ENCODE peak calls at places on chromosomes 16 and 17, in seven cellular contexts. Q is CD14-positive monocyte, L is HFFc6, U is nephron progenitor cell, A is thoracic aorta, X is lower leg skin, H is endothelial cell. N is an unnamed sample.

GRCh38 chr17:44222112-44222869 is 2.8 kb upstream of the UBTF start:
- DNase-seq in Q (no peak), L (peak), U (peak), A (no peak), X (peak), H (peak), N (no peak)

GRCh38 chr16:31134625-31135534 is 647 bp downstream of the PRSS8 start:
- DNase-seq in Q (no peak), L (no peak), U (peak), A (no peak), X (no peak), H (no peak), N (no peak)

GRCh38 chr17:44400226-44400847 is 10.9 kb upstream of the ITGA2B start:
- DNase-seq in Q (no peak), L (peak), U (no peak), A (no peak), X (no peak), H (no peak), N (no peak)

GRCh38 chr16:57480754-57481230 is 5.5 kb downstream of the DOK4 start:
- DNase-seq in Q (no peak), L (no peak), U (no peak), A (no peak), X (no peak), H (no peak), N (no peak)

GRCh38 chr17:63626551-63627228 is 4.5 kb downstream of the MAP3K3 start:
- DNase-seq in Q (no peak), L (no peak), U (no peak), A (no peak), X (no peak), H (no peak), N (no peak)

GRCh38 chr16:28610595-28611270 is 889 bp upstream of the SULT1A1 start:
- DNase-seq in Q (no peak), L (no peak), U (no peak), A (no peak), X (no peak), H (no peak), N (no peak)

GRCh38 chr17:59513934-59514841 is 51.2 kb upstream of the DHX40 start:
- DNase-seq in Q (peak), L (no peak), U (no peak), A (no peak), X (peak), H (no peak), N (no peak)

GRCh38 chr17:56174421-56174820 is 21.1 kb downstream of the ANKFN1 start:
- DNase-seq in Q (no peak), L (no peak), U (no peak), A (no peak), X (no peak), H (no peak), N (no peak)

GRCh38 chr17:67575325-67575724 is 142.4 kb upstream of the NOL11 start:
- DNase-seq in Q (no peak), L (no peak), U (peak), A (no peak), X (no peak), H (no peak), N (peak)

GRCh38 chr17:63450551-63450950 is 4.4 kb upstream of the CYB561 start:
- DNase-seq in Q (no peak), L (peak), U (peak), A (no peak), X (no peak), H (no peak), N (no peak)

GRCh38 chr16:50021509-50021908 is 3.5 kb upstream of the CNEP1R1 start:
- DNase-seq in Q (no peak), L (peak), U (no peak), A (no peak), X (no peak), H (no peak), N (no peak)
- TF ChIP-seq CTCF in Q (no peak), L (no peak), U (no peak), A (no peak), X (no peak), H (no peak), N (peak)

GRCh38 chr16:84116720-84117481 is at the start of gene MBTPS1:
- DNase-seq in Q (peak), L (peak), U (peak), A (peak), X (peak), H (peak), N (peak)
- TF ChIP-seq CTCF in Q (no peak), L (no peak), U (no peak), A (no peak), X (no peak), H (no peak), N (no peak)

DNA sequence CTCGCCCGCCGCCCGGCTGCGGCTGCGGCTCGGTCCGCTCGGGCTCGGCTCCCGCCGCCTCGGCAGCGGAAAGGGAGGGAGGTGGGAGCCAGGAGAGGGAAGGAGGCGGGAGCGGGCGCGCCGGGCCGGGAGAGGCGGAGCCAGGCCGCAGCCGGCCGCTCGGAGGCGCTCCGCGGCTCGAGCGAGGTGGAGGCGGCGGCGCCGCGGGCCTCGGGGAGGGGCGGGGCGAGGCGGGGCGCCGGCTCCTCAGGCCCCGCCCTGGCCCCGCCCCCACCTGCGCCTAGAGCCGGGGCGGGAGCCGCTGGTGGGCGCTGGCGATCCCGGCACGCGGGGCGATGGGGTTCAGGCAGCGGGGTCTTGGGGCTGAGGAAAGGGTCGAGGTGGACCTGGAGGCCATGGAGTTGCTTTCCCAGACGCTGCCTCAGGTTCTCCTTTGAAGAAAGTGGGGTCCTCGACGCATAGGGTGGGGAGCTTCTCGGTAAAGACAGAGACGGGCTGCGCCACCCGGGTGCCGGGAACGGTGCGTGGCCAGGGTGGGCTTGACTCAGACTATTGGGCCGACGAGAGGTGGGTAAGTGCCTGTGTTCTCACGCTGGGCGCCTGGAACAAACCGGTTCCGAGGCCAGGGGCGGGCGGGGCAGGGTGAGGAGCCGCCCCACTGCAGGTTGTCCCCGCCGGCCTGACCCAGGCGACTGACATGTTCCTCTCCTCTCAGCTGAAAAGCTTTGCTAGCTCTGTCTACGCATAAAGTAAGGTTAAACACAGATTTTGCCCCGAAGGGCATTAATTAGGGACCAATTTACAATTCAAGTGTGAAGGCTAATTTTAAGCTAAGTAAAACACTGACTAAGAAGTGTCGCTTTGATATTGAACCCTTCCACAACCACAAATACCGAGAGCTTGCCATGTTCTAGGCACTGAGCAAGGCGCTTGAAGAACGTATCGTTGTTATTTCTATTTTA is at the start of gene CMTM4:
- DNase-seq in Q (peak), L (peak), U (peak), A (peak), X (peak), H (peak), N (peak)
- TF ChIP-seq CTCF in Q (no peak), L (peak), U (no peak), A (no peak), X (no peak), H (no peak), N (peak)

GRCh38 chr17:32508926-32509325 is 22.1 kb downstream of the CDK5R1 start:
- DNase-seq in Q (no peak), L (no peak), U (no peak), A (no peak), X (no peak), H (no peak), N (no peak)

GRCh38 chr17:32513579-32513978 is 26.8 kb downstream of the CDK5R1 start:
- DNase-seq in Q (no peak), L (no peak), U (no peak), A (no peak), X (no peak), H (no peak), N (no peak)

GRCh38 chr17:32515677-32516383 is 29.0 kb downstream of the CDK5R1 start:
- DNase-seq in Q (no peak), L (no peak), U (no peak), A (no peak), X (no peak), H (no peak), N (no peak)

GRCh38 chr17:32514587-32514986 is 27.8 kb downstream of the CDK5R1 start:
- DNase-seq in Q (no peak), L (no peak), U (no peak), A (no peak), X (no peak), H (no peak), N (no peak)

DNA sequence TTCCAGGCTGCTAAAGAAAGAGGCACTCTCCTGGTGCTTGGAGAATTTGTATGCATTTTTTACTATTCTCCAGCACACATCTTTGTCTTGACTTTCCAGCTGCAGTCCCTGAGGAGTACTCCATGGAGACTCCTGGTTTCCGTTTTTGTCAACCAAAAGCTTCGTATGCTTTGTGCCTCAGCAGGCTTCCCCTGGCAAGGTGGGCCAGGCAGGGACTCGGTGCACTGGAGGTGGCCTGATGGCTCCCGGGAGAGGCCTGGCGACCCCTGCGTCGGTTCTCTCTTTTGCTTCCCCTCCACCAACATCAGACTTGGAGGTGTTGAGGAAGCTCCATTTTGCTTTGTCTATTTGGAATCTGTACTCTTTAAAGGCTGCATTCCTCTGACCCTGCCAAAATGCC is 23.7 kb downstream of the CDK5R1 start:
- DNase-seq in Q (no peak), L (no peak), U (no peak), A (no peak), X (no peak), H (no peak), N (no peak)
- TF ChIP-seq CTCF in Q (no peak), L (no peak), U (no peak), A (no peak), X (no peak), H (no peak), N (no peak)

DNA sequence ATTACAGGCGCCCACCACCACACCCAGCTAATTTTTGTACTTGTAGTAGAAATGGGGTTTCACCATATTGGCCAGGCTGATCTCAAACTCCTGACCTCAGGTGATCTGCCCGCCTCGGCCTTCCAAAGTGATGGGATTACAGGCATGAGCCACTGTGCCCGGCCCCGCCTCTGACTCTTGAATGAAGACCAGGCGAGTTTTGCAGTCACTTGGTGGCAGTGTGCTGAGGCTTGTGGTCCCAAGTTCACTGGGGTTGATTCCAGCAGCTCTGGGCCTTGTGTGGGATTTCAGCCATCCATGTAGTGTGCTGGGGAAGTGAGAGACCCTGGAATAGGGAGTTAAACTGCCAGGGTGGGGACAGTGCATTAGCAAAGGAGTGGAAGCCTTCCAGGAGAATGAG is 14.3 kb downstream of the PSKH1 start:
- DNase-seq in Q (no peak), L (no peak), U (no peak), A (no peak), X (no peak), H (no peak), N (no peak)
- TF ChIP-seq CTCF in Q (no peak), L (no peak), U (no peak), A (no peak), X (no peak), H (no peak), N (no peak)

GRCh38 chr16:21708533-21709115 is 44.9 kb downstream of the OTOA start:
- DNase-seq in Q (peak), L (peak), U (peak), A (peak), X (peak), H (peak), N (peak)

GRCh38 chr16:21713549-21714368 is 50.0 kb downstream of the OTOA start:
- DNase-seq in Q (no peak), L (no peak), U (no peak), A (no peak), X (no peak), H (no peak), N (no peak)

GRCh38 chr16:21710938-21711337 is 47.2 kb downstream of the OTOA start:
- DNase-seq in Q (no peak), L (no peak), U (no peak), A (no peak), X (no peak), H (no peak), N (no peak)
- TF ChIP-seq CTCF in Q (no peak), L (peak), U (no peak), A (no peak), X (no peak), H (no peak), N (no peak)

GRCh38 chr17:78977992-78978973 is 1.4 kb downstream of the LGALS3BP start:
- DNase-seq in Q (no peak), L (no peak), U (no peak), A (no peak), X (no peak), H (no peak), N (no peak)
- TF ChIP-seq CTCF in Q (no peak), L (no peak), U (no peak), A (no peak), X (no peak), H (no peak), N (no peak)

N was measured in progenitor cell of endocrine pancreas.